ENCODE peak calls at places on chromosomes 6 and 20, in five cellular contexts. One of them, this sample, is unnamed.

GRCh38 chr6:116761779-116762178 is 3.7 kb downstream of the FAM162B start:
- DNase-seq in ELF-1: no peak
- DNase-seq in caudate nucleus: no peak
- DNase-seq in EH: no peak
- DNase-seq in GM04503: no peak
- DNase-seq in this sample: no peak

GRCh38 chr6:52390361-52390727 is 28.4 kb downstream of the PAQR8 start:
- DNase-seq in EH: peak
- DNase-seq in GM04503: no peak
- DNase-seq in caudate nucleus: no peak
- DNase-seq in ELF-1: no peak
- DNase-seq in this sample: no peak

GRCh38 chr6:9112548-9112947 is 677.2 kb upstream of the SLC35B3 start:
- DNase-seq in caudate nucleus: no peak
- DNase-seq in GM04503: no peak
- DNase-seq in EH: no peak
- DNase-seq in ELF-1: no peak
- DNase-seq in this sample: peak

GRCh38 chr6:96301023-96301422 is 220.6 kb upstream of the UFL1 start:
- DNase-seq in ELF-1: peak
- DNase-seq in GM04503: no peak
- DNase-seq in EH: no peak
- DNase-seq in caudate nucleus: no peak
- DNase-seq in this sample: no peak

GRCh38 chr6:162404926-162405325 is 322.6 kb downstream of the PRKN start:
- DNase-seq in GM04503: no peak
- DNase-seq in ELF-1: no peak
- DNase-seq in EH: no peak
- DNase-seq in caudate nucleus: no peak
- DNase-seq in this sample: no peak

GRCh38 chr6:111606620-111607115 is 990 bp upstream of the TRAF3IP2 start:
- DNase-seq in caudate nucleus: no peak
- DNase-seq in ELF-1: no peak
- DNase-seq in GM04503: no peak
- DNase-seq in EH: peak
- DNase-seq in this sample: no peak

GRCh38 chr6:147806697-147807096 is 298.2 kb downstream of the SAMD5 start:
- DNase-seq in EH: no peak
- DNase-seq in caudate nucleus: no peak
- DNase-seq in ELF-1: peak
- DNase-seq in GM04503: no peak
- DNase-seq in this sample: no peak

GRCh38 chr6:114342826-114343781 is at the start of gene HS3ST5:
- DNase-seq in EH: peak
- DNase-seq in caudate nucleus: peak
- DNase-seq in ELF-1: peak
- DNase-seq in GM04503: no peak
- DNase-seq in this sample: peak

GRCh38 chr6:49563006-49563886 is 12.8 kb downstream of the C6orf141 start:
- DNase-seq in caudate nucleus: no peak
- DNase-seq in GM04503: no peak
- DNase-seq in ELF-1: no peak
- DNase-seq in EH: no peak
- DNase-seq in this sample: no peak

GRCh38 chr20:58096880-58097813 is 131.3 kb downstream of the ANKRD60 start:
- DNase-seq in GM04503: no peak
- DNase-seq in EH: no peak
- DNase-seq in caudate nucleus: no peak
- DNase-seq in ELF-1: no peak
- DNase-seq in this sample: no peak

GRCh38 chr20:41365785-41366545 is 653 bp downstream of the EMILIN3 start:
- DNase-seq in ELF-1: no peak
- DNase-seq in GM04503: no peak
- DNase-seq in caudate nucleus: no peak
- DNase-seq in EH: no peak
- DNase-seq in this sample: peak

GRCh38 chr6:80165143-80165542 is 58.7 kb downstream of the BCKDHB start:
- DNase-seq in EH: no peak
- DNase-seq in GM04503: no peak
- DNase-seq in ELF-1: no peak
- DNase-seq in caudate nucleus: no peak
- DNase-seq in this sample: no peak

GRCh38 chr6:37862992-37863391 is 43.5 kb downstream of the ZFAND3 start:
- DNase-seq in EH: peak
- DNase-seq in ELF-1: no peak
- DNase-seq in caudate nucleus: no peak
- DNase-seq in GM04503: peak
- DNase-seq in this sample: no peak

GRCh38 chr20:3681931-3682820 is at the start of gene ADAM33:
- DNase-seq in GM04503: no peak
- DNase-seq in ELF-1: peak
- DNase-seq in caudate nucleus: no peak
- DNase-seq in EH: peak
- DNase-seq in this sample: peak

GRCh38 chr6:87905101-87905517 is 142.5 kb upstream of the SPACA1 start:
- DNase-seq in ELF-1: no peak
- DNase-seq in GM04503: no peak
- DNase-seq in EH: no peak
- DNase-seq in caudate nucleus: no peak
- DNase-seq in this sample: no peak